ENCODE peak calls at places on chromosomes 4 and X, in five cellular contexts. C is amniotic stem cell; V is heart right ventricle; F is activated CD8-positive, alpha-beta T cell treated with anti-CD3 and anti-CD28 coated beads for 36 hours; K is cardiac fibroblast. R is an unnamed sample.

GRCh38 chrX:65862638-65863037 is 177.2 kb downstream of the VSIG4 start:
- DNase-seq in C (no peak), V (no peak), F (no peak), K (no peak), R (no peak)

GRCh38 chrX:120697053-120697452 is 67.2 kb upstream of the C1GALT1C1 start:
- DNase-seq in C (no peak), V (no peak), F (peak; percentile 72), K (no peak), R (no peak)

GRCh38 chrX:136920001-136920400 is 39.5 kb upstream of the RBMX start:
- DNase-seq in C (no peak), V (no peak), F (no peak), K (peak; percentile 35), R (no peak)

GRCh38 chr4:38753021-38753806 is 29.6 kb downstream of the TLR10 start:
- DNase-seq in C (peak; percentile 88), V (peak; percentile 79), F (no peak), K (peak; percentile 99), R (peak; percentile 99)

GRCh38 chr4:176745902-176746301 is 46.8 kb downstream of the VEGFC start:
- DNase-seq in C (no peak), V (no peak), F (no peak), K (no peak), R (no peak)

GRCh38 chr4:26905172-26905571 is 44.5 kb downstream of the STIM2 start:
- DNase-seq in C (no peak), V (no peak), F (peak; percentile 40), K (no peak), R (no peak)

GRCh38 chr4:26299254-26299882 is 21.4 kb upstream of the RBPJ start:
- DNase-seq in C (no peak), V (no peak), F (no peak), K (no peak), R (no peak)

GRCh38 chr4:94489075-94489474 is 37.3 kb downstream of the PDLIM5 start:
- DNase-seq in C (no peak), V (no peak), F (no peak), K (no peak), R (no peak)

GRCh38 chr4:3827616-3828492 is 61.7 kb downstream of the ADRA2C start:
- DNase-seq in C (no peak), V (peak; percentile 88), F (no peak), K (peak; percentile 62), R (peak; percentile 72)

GRCh38 chr4:67933755-67934154 is 29.5 kb downstream of the TMPRSS11A start:
- DNase-seq in C (no peak), V (no peak), F (no peak), K (no peak), R (no peak)

GRCh38 chrX:44344194-44344593 is 722 bp upstream of the EFHC2 start:
- DNase-seq in C (no peak), V (peak; percentile 14), F (peak; percentile 77), K (no peak), R (no peak)

GRCh38 chr4:158159718-158160094 is 13.1 kb downstream of the GASK1B start:
- DNase-seq in C (no peak), V (no peak), F (no peak), K (peak; percentile 21), R (no peak)

GRCh38 chr4:168766537-168767316 is 243.3 kb downstream of the CBR4 start:
- DNase-seq in C (no peak), V (no peak), F (no peak), K (peak; percentile 58), R (no peak)

GRCh38 chrX:115525486-115525885 is 35.5 kb upstream of the PLS3 start:
- DNase-seq in C (no peak), V (no peak), F (no peak), K (no peak), R (no peak)

GRCh38 chr4:125428832-125429231 is 114.1 kb downstream of the FAT4 start:
- DNase-seq in C (no peak), V (no peak), F (no peak), K (no peak), R (no peak)

GRCh38 chr4:41216294-41217019 is 2.1 kb upstream of the APBB2 start:
- DNase-seq in C (peak; percentile 35), V (peak; percentile 70), F (peak; percentile 74), K (peak; percentile 76), R (peak; percentile 90)

GRCh38 chr4:29014555-29014954 is 1705.6 kb upstream of the PCDH7 start:
- DNase-seq in C (no peak), V (no peak), F (no peak), K (no peak), R (no peak)

R was measured in SJCRH30.